ENCODE peak calls at places on chromosomes 13 and 19, in nine cellular contexts. E is prostate gland, M is sigmoid colon, L is HCT116, Y is transverse colon, J is stomach, B is suprapubic skin, K is esophagus muscularis mucosa, C is endothelial cell of umbilical vein. F is an unnamed sample.

GRCh38 chr19:32976223-32976805 is 4.3 kb downstream of the FAAP24 start:
- DNase-seq in K (no peak), B (no peak), M (peak; percentile 76), J (peak; percentile 85), Y (peak; percentile 83), L (peak; percentile 47), C (peak; percentile 79), E (peak; percentile 72), F (peak; percentile 79)

GRCh38 chr19:10037367-10037766 is 24.1 kb downstream of the RDH8 start:
- DNase-seq in E (no peak), K (no peak), M (no peak), J (no peak), Y (no peak), B (no peak), C (no peak), L (no peak), F (no peak)

GRCh38 chr19:1136201-1136600 is 32.4 kb downstream of the GPX4 start:
- DNase-seq in K (no peak), C (no peak), M (no peak), J (no peak), B (no peak), Y (peak; percentile 76), L (no peak), E (no peak), F (peak; percentile 59)

GRCh38 chr13:75612354-75612753 is 23.8 kb upstream of the LMO7 start:
- DNase-seq in M (no peak), C (no peak), B (no peak), J (no peak), Y (no peak), L (no peak), E (no peak), K (no peak), F (no peak)

GRCh38 chr19:10478476-10478875 is 24.7 kb downstream of the KEAP1 start:
- DNase-seq in B (no peak), J (no peak), Y (no peak), M (no peak), C (no peak), E (no peak), K (no peak), L (no peak), F (no peak)

GRCh38 chr13:21458816-21459701 is at the start of gene ZDHHC20:
- DNase-seq in C (peak; percentile 82), M (peak; percentile 95), L (no peak), Y (peak; percentile 94), E (peak; percentile 82), B (peak; percentile 92), K (peak; percentile 97), J (peak; percentile 93), F (peak; percentile 72)

GRCh38 chr13:44755872-44756271 is 179.7 kb upstream of the TSC22D1 start:
- DNase-seq in E (no peak), Y (no peak), J (no peak), M (no peak), L (no peak), C (peak; percentile 74), B (no peak), K (no peak), F (no peak)

GRCh38 chr13:98478134-98479129 is 98.5 kb downstream of the STK24 start:
- DNase-seq in E (no peak), J (no peak), B (peak; percentile 59), L (no peak), K (no peak), C (peak; percentile 24), Y (no peak), M (no peak), F (no peak)

GRCh38 chr19:50803633-50804419 is 13.6 kb downstream of the ACP4 start:
- DNase-seq in J (no peak), C (peak; percentile 25), Y (no peak), E (no peak), K (no peak), L (no peak), B (no peak), M (no peak), F (peak; percentile 20)

GRCh38 chr13:46643165-46643777 is 90.3 kb downstream of the LRCH1 start:
- DNase-seq in L (no peak), B (no peak), J (no peak), K (no peak), C (no peak), M (no peak), E (no peak), Y (no peak), F (no peak)

GRCh38 chr13:75395056-75395455 is 86.9 kb downstream of the TBC1D4 start:
- DNase-seq in C (no peak), E (no peak), M (no peak), J (no peak), Y (no peak), K (no peak), L (no peak), B (no peak), F (no peak)

GRCh38 chr19:42396248-42396541 is 6.1 kb upstream of the CNFN start:
- DNase-seq in L (no peak), K (no peak), E (no peak), M (no peak), Y (no peak), J (no peak), B (no peak), C (no peak), F (no peak)

GRCh38 chr13:114130708-114131580 is 1.5 kb downstream of the RASA3 start:
- DNase-seq in K (no peak), M (peak; percentile 81), J (no peak), Y (peak; percentile 53), L (no peak), B (no peak), C (peak; percentile 74), E (no peak), F (no peak)

GRCh38 chr19:56423985-56424353 is 19.8 kb downstream of the ZNF583 start:
- DNase-seq in Y (no peak), K (no peak), C (no peak), M (no peak), B (no peak), L (no peak), E (no peak), J (no peak), F (no peak)

GRCh38 chr13:72514141-72514540 is 213.3 kb downstream of the MZT1 start:
- DNase-seq in J (no peak), M (no peak), K (no peak), B (no peak), E (no peak), C (no peak), Y (no peak), L (no peak), F (no peak)

GRCh38 chr19:10617409-10618121 is 7.8 kb upstream of the SLC44A2 start:
- DNase-seq in Y (no peak), C (no peak), K (no peak), B (no peak), E (peak; percentile 70), J (no peak), M (no peak), L (no peak), F (peak; percentile 57)

DNA sequence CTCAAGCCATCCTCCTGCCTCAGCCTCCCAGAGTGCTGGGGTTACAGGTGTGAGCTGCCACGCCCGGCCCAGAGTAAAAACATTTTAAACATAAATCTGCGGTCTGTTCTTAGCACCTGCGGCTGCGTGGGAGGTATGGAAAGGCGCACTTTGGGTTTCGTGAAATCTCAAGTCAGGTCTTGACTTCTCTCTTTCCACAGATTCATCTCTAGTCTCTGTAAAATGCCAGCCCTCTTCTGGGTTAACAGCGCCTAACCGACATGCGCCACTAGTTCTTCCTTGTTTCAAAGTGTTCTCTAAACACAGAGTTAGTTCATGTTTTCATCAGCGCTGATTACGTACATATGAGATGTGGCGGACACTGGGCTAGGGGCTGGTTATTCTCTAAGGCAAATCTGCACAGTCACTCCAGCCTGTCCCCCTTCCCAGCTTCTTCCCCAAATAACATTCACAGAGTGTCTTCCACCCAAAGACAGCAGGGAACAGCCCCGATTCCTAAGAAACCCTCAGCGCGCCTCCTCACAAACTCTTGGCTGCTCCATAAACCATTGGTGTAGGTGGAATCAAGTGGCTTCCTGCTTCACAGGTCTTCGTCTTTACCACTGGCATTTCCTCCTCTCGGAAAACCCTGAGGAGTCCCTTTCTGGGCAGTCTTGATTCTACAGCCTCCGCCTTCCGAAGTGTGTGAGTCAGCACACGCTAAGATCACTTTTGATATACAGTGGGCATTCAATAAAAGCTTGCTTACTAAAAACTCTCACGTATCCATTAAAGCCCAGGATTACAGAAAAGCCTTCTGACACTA is 1.4 kb downstream of the PARP4 start:
- DNase-seq in C (peak; percentile 85), B (no peak), M (no peak), L (peak; percentile 65), E (no peak), J (peak; percentile 53), K (no peak), Y (peak; percentile 56), F (no peak)
- TF ChIP-seq POLR2A in C (no peak), B (peak; percentile 13), M (no peak), L (no peak), E (no peak), J (no peak), K (no peak), Y (peak; percentile 51), F (no peak)

DNA sequence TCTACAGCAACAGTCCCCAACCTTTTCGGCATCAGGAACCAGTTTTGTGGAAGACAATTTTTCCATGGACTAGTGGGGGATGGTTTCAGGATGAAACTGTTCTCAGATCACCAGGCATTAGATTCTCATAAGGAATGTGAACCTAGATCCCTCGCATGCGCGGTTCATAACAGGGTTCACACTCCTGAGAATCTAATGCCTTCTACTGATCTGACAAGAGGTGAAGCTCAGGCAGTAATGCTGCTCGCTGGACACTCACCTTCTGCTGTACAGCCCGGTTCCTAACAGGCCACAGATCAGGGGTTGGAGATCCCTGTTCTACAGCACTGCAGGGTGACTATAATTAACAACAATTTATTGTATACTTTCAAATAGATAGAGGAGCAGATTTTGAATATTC is 21.9 kb downstream of the USP12 start:
- DNase-seq in B (no peak), J (no peak), E (no peak), M (no peak), L (no peak), K (no peak), C (no peak), Y (no peak), F (no peak)
- H3K4me1 ChIP-seq in B (peaks cover 14% of the 10 kb centered on the region), J (peaks cover 20% of the 10 kb centered on the region), E (no peaks in the 10 kb centered on the region), M (no peaks in the 10 kb centered on the region), L (no peaks in the 10 kb centered on the region), K (peaks cover 93% of the 10 kb centered on the region), C (no peaks in the 10 kb centered on the region), Y (peaks cover 15% of the 10 kb centered on the region), F (no peaks in the 10 kb centered on the region)

DNA sequence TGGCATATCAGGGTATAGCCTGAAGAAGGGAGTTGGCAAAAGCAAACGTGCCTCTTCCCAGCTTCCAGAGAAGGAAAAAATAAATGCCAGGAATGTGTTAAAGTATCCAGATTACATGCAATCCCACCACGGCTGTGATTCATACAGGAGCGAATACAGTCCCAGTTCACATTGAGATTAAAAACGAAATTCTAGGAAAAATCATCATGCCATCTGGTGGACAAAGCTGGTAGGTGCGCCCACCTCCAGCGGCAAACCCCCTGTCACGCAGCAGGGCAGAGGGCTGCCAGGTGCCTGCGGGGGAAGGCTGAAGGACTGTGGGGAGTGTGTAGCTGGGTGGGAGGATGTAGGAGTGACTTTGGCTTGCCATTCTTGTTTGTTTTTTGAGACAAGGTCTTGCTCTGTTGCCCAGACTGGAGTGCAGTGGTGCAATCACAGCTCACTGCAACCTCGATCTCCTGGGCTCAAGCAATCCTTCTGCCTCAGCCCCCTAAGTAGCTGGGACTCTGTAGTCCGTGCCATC is 6.4 kb upstream of the DMWD start:
- DNase-seq in B (no peak), L (no peak), E (no peak), K (no peak), C (peak; percentile 79), M (no peak), Y (peak; percentile 62), J (peak; percentile 63), F (no peak)
- TF ChIP-seq POLR2AphosphoS5 in B (no peak), L (no peak), E (peak; percentile 60), K (peak; percentile 69), C (no peak), M (no peak), Y (no peak), J (peak; percentile 31), F (peak; percentile 45)

GRCh38 chr19:44954649-44955499 is at the start of gene CLPTM1:
- DNase-seq in L (peak; percentile 95), K (peak; percentile 99), B (peak; percentile 98), Y (peak; percentile 97), J (peak; percentile 97), C (peak; percentile 96), E (peak; percentile 95), M (peak; percentile 98), F (peak; percentile 96)
- TF ChIP-seq POLR2A in L (peak; percentile 93), K (peak; percentile 28), B (peak; percentile 12), Y (peak; percentile 81), J (no peak), C (peak; percentile 80), E (peak; percentile 65), M (peak; percentile 69), F (peak; percentile 88)

F was measured in breast epithelium.